ENCODE peak calls at places on chromosomes 11 and 22, in six cellular contexts. A is H1, I is GM12891, X is GM12878, F is K562, R is HepG2. W is an unnamed sample.

GRCh38 chr11:20559523-20560300 is 39.7 kb upstream of the SLC6A5 start:
- DNase-seq in A (no peak), I (no peak), X (no peak), F (no peak), R (no peak), W (no peak)

GRCh38 chr11:126501641-126502040 is 146.2 kb downstream of the ST3GAL4 start:
- DNase-seq in A (no peak), I (no peak), X (no peak), F (no peak), R (no peak), W (no peak)

GRCh38 chr11:67646535-67647336 is 3.8 kb downstream of the ACY3 start:
- DNase-seq in A (no peak), I (no peak), X (peak; percentile 70), F (no peak), R (no peak), W (peak; percentile 49)

GRCh38 chr11:116084511-116084910 is 580.3 kb upstream of the CADM1 start:
- DNase-seq in A (no peak), I (no peak), X (no peak), F (no peak), R (no peak), W (no peak)

GRCh38 chr22:42169055-42169469 is 38.5 kb upstream of the CYP2D6 start:
- DNase-seq in A (peak; percentile 90), I (peak; percentile 81), X (peak; percentile 51), F (peak; percentile 80), R (peak; percentile 71), W (peak; percentile 66)

GRCh38 chr11:46920709-46921108 is 2.4 kb upstream of the LRP4 start:
- DNase-seq in A (no peak), I (no peak), X (no peak), F (no peak), R (peak; percentile 29), W (no peak)

GRCh38 chr11:30333405-30333804 is 10.5 kb downstream of the ARL14EP start:
- DNase-seq in A (no peak), I (no peak), X (no peak), F (peak; percentile 10), R (peak; percentile 15), W (no peak)

GRCh38 chr11:13721760-13722159 is 53.3 kb downstream of the FAR1 start:
- DNase-seq in A (no peak), I (no peak), X (no peak), F (no peak), R (no peak), W (no peak)

GRCh38 chr11:46930089-46930488 is 6.5 kb upstream of the CSTPP1 start:
- DNase-seq in A (no peak), I (no peak), X (no peak), F (peak; percentile 33), R (peak; percentile 34), W (no peak)

DNA sequence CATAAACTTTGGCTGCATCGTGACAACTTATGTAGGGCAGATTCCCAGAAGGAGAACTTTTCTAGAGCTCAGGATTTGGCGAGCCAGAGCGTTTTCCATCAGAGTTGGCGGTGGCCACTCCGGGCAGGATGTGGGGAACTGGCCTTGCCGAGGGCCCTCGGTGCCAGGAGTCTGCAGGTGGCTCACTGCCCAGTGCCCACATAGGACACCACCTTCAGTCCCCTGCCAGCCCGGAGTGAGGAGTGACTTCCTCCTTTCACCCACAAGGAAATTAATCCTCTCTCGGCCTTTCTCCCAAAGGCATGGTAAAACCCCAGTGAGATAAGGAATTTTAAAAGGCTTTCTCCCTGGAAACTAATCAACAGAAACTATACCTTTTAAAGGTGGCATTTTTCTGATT is 1.6 kb upstream of the LGALS2 start:
- DNase-seq in A (no peak), I (no peak), X (no peak), F (no peak), R (no peak), W (no peak)
- TF ChIP-seq TAF1 in A (no peak), I (no peak), X (no peak), F (no peak), R (no peak), W (no peak)

DNA sequence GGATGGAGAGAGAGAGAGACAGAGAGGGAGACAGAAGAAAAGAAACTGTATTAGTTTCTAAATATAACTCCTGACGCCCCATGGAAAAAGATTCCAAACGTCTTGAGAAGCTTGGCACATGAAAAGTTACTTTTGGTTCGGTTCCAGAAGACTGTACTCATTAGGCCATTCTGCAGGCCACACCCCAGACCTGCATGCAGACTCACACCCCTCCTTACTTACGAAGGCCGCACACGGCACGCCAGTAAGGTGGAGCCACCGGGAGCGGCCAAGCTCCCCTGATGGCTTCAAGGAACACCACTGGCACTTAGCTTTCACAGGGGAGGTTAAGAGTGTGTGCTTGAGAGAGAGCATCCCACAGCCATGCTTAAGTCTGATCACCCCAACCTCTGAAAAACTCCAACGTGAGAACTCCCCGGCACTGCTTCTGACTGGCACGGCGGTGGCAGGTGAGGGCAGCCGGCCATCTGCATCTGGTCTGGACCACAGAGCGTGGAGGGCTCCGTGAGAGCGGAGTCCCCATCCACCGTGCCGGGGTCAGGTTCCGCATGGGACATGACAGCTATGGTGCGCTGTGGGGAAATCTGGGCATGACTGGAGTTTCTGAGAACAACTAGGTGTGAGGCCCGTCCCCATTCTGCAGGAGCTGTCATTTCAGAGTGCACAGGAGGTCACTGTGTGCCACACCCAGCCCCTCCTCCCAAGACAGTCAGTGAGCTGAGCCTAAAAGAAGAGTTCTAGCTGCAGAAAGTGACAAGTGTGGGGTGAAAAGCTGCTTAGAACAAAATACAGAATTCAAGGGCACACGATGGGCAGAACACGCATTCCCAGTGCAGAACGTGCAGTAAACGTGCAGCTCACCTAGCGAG is 62.4 kb downstream of the MYH9 start:
- DNase-seq in A (no peak), I (no peak), X (no peak), F (no peak), R (no peak), W (no peak)
- TF ChIP-seq POLR2A in A (no peak), I (no peak), X (no peak), F (no peak), R (no peak), W (no peak)

GRCh38 chr11:131392528-131393255 is 22.3 kb downstream of the NTM start:
- DNase-seq in A (no peak), I (no peak), X (no peak), F (peak; percentile 2), R (no peak), W (no peak)

GRCh38 chr11:131391161-131391560 is 20.7 kb downstream of the NTM start:
- DNase-seq in A (no peak), I (no peak), X (no peak), F (no peak), R (no peak), W (no peak)

GRCh38 chr11:131386408-131386807 is 16.0 kb downstream of the NTM start:
- DNase-seq in A (no peak), I (no peak), X (no peak), F (no peak), R (no peak), W (no peak)

GRCh38 chr11:131385763-131386394 is 15.5 kb downstream of the NTM start:
- DNase-seq in A (no peak), I (no peak), X (no peak), F (no peak), R (no peak), W (no peak)

GRCh38 chr11:131389582-131389981 is 19.2 kb downstream of the NTM start:
- DNase-seq in A (no peak), I (no peak), X (no peak), F (no peak), R (no peak), W (no peak)
- TF ChIP-seq TAF1 in A (no peak), I (no peak), X (no peak), F (no peak), R (no peak), W (no peak)

GRCh38 chr11:1571760-1572199 is 291 bp downstream of the DUSP8 start:
- DNase-seq in A (no peak), I (no peak), X (no peak), F (no peak), R (no peak), W (peak; percentile 16)

GRCh38 chr11:1570531-1570895 is 1.6 kb downstream of the DUSP8 start:
- DNase-seq in A (no peak), I (no peak), X (no peak), F (no peak), R (no peak), W (no peak)

GRCh38 chr11:1572200-1573076 is at the start of gene DUSP8:
- DNase-seq in A (peak; percentile 88), I (peak; percentile 92), X (no peak), F (peak; percentile 93), R (peak; percentile 46), W (peak; percentile 90)

GRCh38 chr11:1570001-1570453 is 2.0 kb downstream of the DUSP8 start:
- DNase-seq in A (no peak), I (no peak), X (no peak), F (no peak), R (peak; percentile 25), W (no peak)

GRCh38 chr11:1570896-1571759 is 943 bp downstream of the DUSP8 start:
- DNase-seq in A (peak; percentile 73), I (no peak), X (no peak), F (no peak), R (no peak), W (peak; percentile 18)
- TF ChIP-seq POLR2A in A (no peak), I (no peak), X (no peak), F (no peak), R (no peak), W (no peak)

GRCh38 chr22:43833286-43834240 is 21.5 kb upstream of the EFCAB6 start:
- DNase-seq in A (no peak), I (no peak), X (no peak), F (no peak), R (no peak), W (no peak)
- TF ChIP-seq TAF1 in A (no peak), I (no peak), X (no peak), F (no peak), R (no peak), W (no peak)

DNA sequence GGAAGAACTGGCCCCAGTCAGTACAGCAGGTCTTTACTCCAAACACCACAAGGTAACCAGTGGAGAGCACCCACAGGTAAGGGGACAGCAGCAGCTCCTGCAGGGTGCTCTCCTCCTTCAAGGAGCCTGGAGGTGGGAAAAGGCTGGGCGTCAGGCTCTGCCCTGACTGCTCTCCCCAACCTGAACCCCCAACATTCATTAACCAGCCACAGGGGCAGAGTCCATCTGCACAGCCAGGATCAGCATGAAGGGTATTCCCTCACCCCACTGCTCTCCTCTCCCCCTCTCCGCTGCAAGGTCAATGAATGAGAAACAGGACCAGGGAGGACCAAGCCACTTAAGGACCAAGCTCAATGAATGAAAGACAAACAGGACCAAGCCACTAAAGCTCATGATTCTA is 3.7 kb downstream of the SLC37A4 start:
- DNase-seq in A (no peak), I (no peak), X (no peak), F (no peak), R (peak; percentile 59), W (no peak)
- TF ChIP-seq POLR2A in A (no peak), I (no peak), X (no peak), F (no peak), R (no peak), W (no peak)

W was measured in GM12892.